ENCODE peak calls at places on chromosomes 1 and 21, in seven cellular contexts. S is activated B cell treated with CpG ODN at 0.5 μM for 24 hours, T is fibroblast of lung, C is tibial nerve, L is astrocyte, G is psoas muscle, U is RWPE2. P is an unnamed sample.

GRCh38 chr1:218760601-218761570 is 412.8 kb upstream of the LYPLAL1 start:
- DNase-seq in C (no peak), L (peak; percentile 36), T (no peak), S (no peak), U (no peak), G (no peak), P (no peak)

GRCh38 chr1:198829356-198829755 is 190.5 kb downstream of the PTPRC start:
- DNase-seq in G (no peak), T (no peak), U (no peak), S (no peak), C (no peak), L (no peak), P (no peak)

GRCh38 chr1:115790356-115790755 is 21.8 kb upstream of the CASQ2 start:
- DNase-seq in C (no peak), G (no peak), T (no peak), S (no peak), U (no peak), L (no peak), P (no peak)

GRCh38 chr1:163090321-163090945 is 21.3 kb downstream of the RGS4 start:
- DNase-seq in C (no peak), S (no peak), U (no peak), T (peak; percentile 79), G (no peak), L (peak; percentile 60), P (no peak)

GRCh38 chr1:198437352-198437751 is 103.1 kb downstream of the ATP6V1G3 start:
- DNase-seq in L (peak; percentile 71), S (no peak), T (no peak), U (no peak), G (no peak), C (no peak), P (no peak)

GRCh38 chr21:43361493-43362296 is 65.2 kb downstream of the SIK1 start:
- DNase-seq in L (no peak), C (no peak), S (peak; percentile 39), G (peak; percentile 61), U (peak; percentile 89), T (peak; percentile 69), P (no peak)

GRCh38 chr1:15656464-15656863 is 27.7 kb upstream of the PLEKHM2 start:
- DNase-seq in G (no peak), C (no peak), U (no peak), L (no peak), S (no peak), T (no peak), P (no peak)

GRCh38 chr1:159015440-159015909 is 5.8 kb downstream of the IFI16 start:
- DNase-seq in L (peak; percentile 81), C (no peak), S (peak; percentile 36), T (peak; percentile 91), U (no peak), G (peak; percentile 49), P (peak; percentile 38)

GRCh38 chr1:56073614-56074356 is 505.6 kb downstream of the PLPP3 start:
- DNase-seq in C (peak; percentile 83), L (peak; percentile 89), S (no peak), T (peak; percentile 94), G (peak; percentile 63), U (no peak), P (peak; percentile 98)

GRCh38 chr1:205750683-205751651 is 985 bp upstream of the NUCKS1 start:
- DNase-seq in C (no peak), U (no peak), T (no peak), L (no peak), S (no peak), G (no peak), P (no peak)

GRCh38 chr1:222928212-222928611 is 113.4 kb downstream of the DISP1 start:
- DNase-seq in C (peak; percentile 39), G (peak; percentile 30), L (peak; percentile 29), U (no peak), S (no peak), T (peak; percentile 59), P (no peak)

DNA sequence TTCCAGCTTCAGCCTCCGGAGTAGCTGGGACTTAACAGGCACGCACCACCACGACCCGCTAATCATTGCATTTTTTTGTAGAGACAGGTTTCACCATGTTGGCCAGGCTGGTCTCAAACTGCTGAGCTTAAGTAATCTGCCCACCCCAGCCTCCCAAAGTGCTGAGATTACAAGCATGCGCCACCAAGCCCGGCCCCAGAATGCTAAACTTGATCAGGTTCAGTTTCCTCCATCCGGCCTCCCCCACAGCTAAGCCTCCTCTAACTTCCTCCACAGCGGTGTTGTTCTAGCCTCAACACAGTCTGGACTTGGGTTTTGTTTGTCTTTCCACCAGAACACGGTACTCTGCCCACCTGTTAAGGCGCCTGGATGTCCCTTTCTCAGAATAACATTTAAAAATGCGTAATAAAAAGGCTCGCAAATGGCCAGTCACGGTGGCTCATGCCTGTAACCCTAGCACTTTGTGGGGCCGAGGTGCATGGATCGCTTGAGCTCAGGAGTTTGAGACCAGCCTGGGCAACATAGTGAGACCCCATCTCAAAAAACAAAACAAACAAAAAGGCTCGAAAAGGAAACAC is 2.4 kb downstream of the PARP1 start:
- DNase-seq in G (no peak), C (no peak), L (no peak), S (no peak), T (no peak), U (no peak), P (no peak)
- TF ChIP-seq CTCF in G (no peak), C (no peak), L (no peak), S (no peak), T (no peak), U (no peak), P (no peak)

DNA sequence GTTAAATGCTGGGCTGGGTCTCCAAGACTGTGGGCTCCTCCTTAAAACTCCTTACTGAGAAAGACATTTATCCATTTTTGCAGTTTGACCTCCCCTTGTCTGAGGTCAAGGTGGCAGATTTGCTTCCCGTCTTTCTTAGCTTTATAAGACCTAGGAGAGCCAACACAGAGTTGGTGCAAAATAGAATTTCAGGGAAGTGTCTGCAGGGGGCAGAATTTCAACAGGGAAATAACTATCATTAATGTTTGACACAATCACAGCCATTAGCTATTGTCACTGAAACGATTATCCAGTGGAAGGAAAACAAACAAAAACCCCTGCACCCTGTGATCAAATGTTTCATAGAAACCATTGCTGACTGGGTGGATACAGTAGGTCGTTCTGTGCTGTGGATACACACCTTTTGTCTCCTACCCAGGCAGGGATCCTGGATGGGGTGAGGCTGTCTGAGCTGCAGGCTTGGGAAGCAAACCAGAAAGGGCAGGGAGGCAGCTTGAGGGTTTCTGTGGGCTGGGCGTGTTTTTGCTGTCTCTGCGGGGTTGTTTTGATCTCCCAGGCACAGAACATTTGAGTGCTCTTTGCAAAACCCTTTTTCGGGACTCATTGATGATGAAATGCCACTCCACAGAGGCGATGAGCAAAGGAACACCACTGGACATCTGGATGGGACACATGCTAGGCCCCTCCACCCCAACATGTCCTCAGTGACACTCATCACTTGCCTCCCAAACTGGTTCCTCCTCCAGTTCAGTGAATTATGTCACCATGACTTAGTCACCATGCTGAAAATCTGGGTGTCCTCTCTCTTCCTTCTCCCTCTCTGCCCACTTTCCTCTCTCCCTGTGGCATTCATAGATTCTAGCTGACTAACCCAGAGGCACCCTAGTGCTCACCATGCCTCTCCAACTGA is 94.2 kb upstream of the SERBP1 start:
- DNase-seq in C (no peak), G (no peak), L (no peak), U (no peak), S (no peak), T (no peak), P (no peak)
- TF ChIP-seq CTCF in C (no peak), G (no peak), L (no peak), U (no peak), S (no peak), T (peak; percentile 28), P (no peak)

DNA sequence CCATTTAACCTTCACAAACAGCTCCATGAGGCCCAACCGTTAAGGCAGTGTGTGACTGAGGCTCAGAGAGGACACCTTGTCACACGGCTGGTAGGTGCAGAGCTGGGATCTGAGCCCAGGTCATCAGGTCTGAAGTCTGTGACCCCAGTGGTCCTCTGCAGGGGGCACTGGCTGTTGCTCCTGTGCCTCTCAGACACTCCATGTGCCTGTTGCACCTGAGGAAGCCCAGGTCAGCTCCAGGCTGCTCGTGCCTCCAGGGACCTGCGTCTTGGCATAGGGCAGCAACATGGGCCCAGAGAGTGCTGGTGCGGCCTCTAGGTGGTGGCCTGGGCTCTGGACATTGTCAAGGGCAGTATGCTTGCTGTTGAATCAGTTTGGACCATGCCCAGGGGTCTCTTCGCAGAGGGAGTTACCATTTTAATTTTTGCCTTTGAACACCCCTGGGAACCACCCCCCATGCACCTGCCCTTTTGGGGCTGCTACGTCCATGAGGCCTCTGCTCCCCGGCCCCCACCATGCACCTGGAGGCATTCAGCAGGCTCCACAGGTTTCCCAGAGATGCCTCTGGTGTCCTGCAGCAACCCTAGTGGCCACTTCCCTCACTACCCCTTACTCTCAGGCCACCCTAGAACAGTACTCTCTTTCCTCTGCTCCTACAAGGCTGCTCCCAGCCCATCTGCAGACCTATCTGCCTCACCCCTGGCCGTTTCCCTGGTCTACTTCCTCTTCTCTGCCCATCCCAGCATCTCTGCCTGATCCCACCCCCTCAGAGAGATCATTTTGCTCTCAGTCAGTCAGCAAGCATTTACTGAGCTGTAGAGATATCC is 25.2 kb upstream of the EPS8L3 start:
- DNase-seq in L (no peak), C (no peak), T (no peak), G (no peak), S (no peak), U (peak; percentile 50), P (no peak)
- TF ChIP-seq CTCF in L (peak; percentile 36), C (no peak), T (peak; percentile 49), G (no peak), S (no peak), U (peak; percentile 23), P (peak; percentile 36)

GRCh38 chr1:63847308-63847910 is 73.6 kb downstream of the ROR1 start:
- DNase-seq in T (no peak), S (no peak), C (no peak), U (no peak), G (no peak), L (no peak), P (no peak)
- TF ChIP-seq CTCF in T (no peak), S (no peak), C (no peak), U (no peak), G (no peak), L (no peak), P (no peak)

DNA sequence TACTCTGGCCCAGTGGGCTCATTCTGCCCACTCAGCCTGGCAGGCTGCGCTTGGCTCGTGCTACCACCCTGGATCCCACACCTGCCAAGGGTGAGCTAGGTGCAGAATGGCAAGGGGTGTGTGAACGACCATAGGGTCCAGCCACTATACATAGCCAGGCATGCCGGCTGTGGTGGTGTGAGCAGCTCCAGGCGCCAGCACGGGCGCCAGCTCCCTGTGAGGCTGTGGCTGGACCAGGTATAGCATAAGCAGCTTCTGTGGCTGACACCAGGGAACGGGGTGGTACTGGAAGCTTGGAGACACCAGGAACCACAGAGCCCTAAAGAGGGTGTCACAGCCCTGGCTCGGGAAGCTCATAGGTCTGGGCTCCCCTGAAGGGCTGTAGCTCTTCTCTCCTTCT is 18.6 kb downstream of the CCDC18 start:
- DNase-seq in C (no peak), G (no peak), T (no peak), U (no peak), L (no peak), S (no peak), P (no peak)
- TF ChIP-seq CTCF in C (no peak), G (no peak), T (no peak), U (no peak), L (no peak), S (no peak), P (no peak)

P was measured in AG09319.